ENCODE peak calls at places on chromosomes 11 and 22, in five cellular contexts. One of them, this sample, is unnamed.

GRCh38 chr11:27402450-27402849 is 39.4 kb upstream of the CCDC34 start:
- DNase-seq in T-helper 1 cell: no peak
- DNase-seq in iPS-NIHi11: no peak
- DNase-seq in right cardiac atrium: no peak
- DNase-seq in stimulated activated CD4-positive, alpha-beta T cell treated with anti-CD3 and anti-CD28 coated beads, Interleukin-2, amount 100 ng/mL, for 48 hours: no peak
- DNase-seq in this sample: no peak

GRCh38 chr22:43889366-43890253 is 2.2 kb downstream of the PNPLA5 start:
- DNase-seq in iPS-NIHi11: no peak
- DNase-seq in right cardiac atrium: no peak
- DNase-seq in T-helper 1 cell: no peak
- DNase-seq in stimulated activated CD4-positive, alpha-beta T cell treated with anti-CD3 and anti-CD28 coated beads, Interleukin-2, amount 100 ng/mL, for 48 hours: no peak
- DNase-seq in this sample: peak

GRCh38 chr11:3171931-3172560 is 6.9 kb upstream of the OSBPL5 start:
- DNase-seq in iPS-NIHi11: no peak
- DNase-seq in right cardiac atrium: no peak
- DNase-seq in stimulated activated CD4-positive, alpha-beta T cell treated with anti-CD3 and anti-CD28 coated beads, Interleukin-2, amount 100 ng/mL, for 48 hours: no peak
- DNase-seq in T-helper 1 cell: no peak
- DNase-seq in this sample: no peak

GRCh38 chr11:102347526-102348331 is 715 bp downstream of the BIRC2 start:
- DNase-seq in iPS-NIHi11: peak
- DNase-seq in stimulated activated CD4-positive, alpha-beta T cell treated with anti-CD3 and anti-CD28 coated beads, Interleukin-2, amount 100 ng/mL, for 48 hours: no peak
- DNase-seq in T-helper 1 cell: no peak
- DNase-seq in right cardiac atrium: no peak
- DNase-seq in this sample: peak

GRCh38 chr11:124759268-124760204 is 2.6 kb downstream of the ESAM start:
- DNase-seq in stimulated activated CD4-positive, alpha-beta T cell treated with anti-CD3 and anti-CD28 coated beads, Interleukin-2, amount 100 ng/mL, for 48 hours: no peak
- DNase-seq in T-helper 1 cell: no peak
- DNase-seq in iPS-NIHi11: no peak
- DNase-seq in right cardiac atrium: peak
- DNase-seq in this sample: peak

GRCh38 chr22:40001800-40002577 is 7.2 kb downstream of the FAM83F start:
- DNase-seq in right cardiac atrium: no peak
- DNase-seq in T-helper 1 cell: no peak
- DNase-seq in iPS-NIHi11: peak
- DNase-seq in stimulated activated CD4-positive, alpha-beta T cell treated with anti-CD3 and anti-CD28 coated beads, Interleukin-2, amount 100 ng/mL, for 48 hours: no peak
- DNase-seq in this sample: peak

GRCh38 chr11:13664351-13664750 is 4.1 kb upstream of the FAR1 start:
- DNase-seq in iPS-NIHi11: no peak
- DNase-seq in T-helper 1 cell: no peak
- DNase-seq in stimulated activated CD4-positive, alpha-beta T cell treated with anti-CD3 and anti-CD28 coated beads, Interleukin-2, amount 100 ng/mL, for 48 hours: no peak
- DNase-seq in right cardiac atrium: no peak
- DNase-seq in this sample: no peak

GRCh38 chr11:76004400-76004799 is 189.4 kb downstream of the UVRAG start:
- DNase-seq in T-helper 1 cell: no peak
- DNase-seq in stimulated activated CD4-positive, alpha-beta T cell treated with anti-CD3 and anti-CD28 coated beads, Interleukin-2, amount 100 ng/mL, for 48 hours: no peak
- DNase-seq in iPS-NIHi11: no peak
- DNase-seq in right cardiac atrium: no peak
- DNase-seq in this sample: no peak

GRCh38 chr11:111785076-111785475 is 18.9 kb upstream of the PPP2R1B start:
- DNase-seq in iPS-NIHi11: no peak
- DNase-seq in right cardiac atrium: no peak
- DNase-seq in stimulated activated CD4-positive, alpha-beta T cell treated with anti-CD3 and anti-CD28 coated beads, Interleukin-2, amount 100 ng/mL, for 48 hours: no peak
- DNase-seq in T-helper 1 cell: no peak
- DNase-seq in this sample: no peak

GRCh38 chr22:19972652-19973550 is 31.3 kb upstream of the TXNRD2 start:
- DNase-seq in right cardiac atrium: no peak
- DNase-seq in stimulated activated CD4-positive, alpha-beta T cell treated with anti-CD3 and anti-CD28 coated beads, Interleukin-2, amount 100 ng/mL, for 48 hours: no peak
- DNase-seq in iPS-NIHi11: peak
- DNase-seq in T-helper 1 cell: no peak
- DNase-seq in this sample: peak

GRCh38 chr11:34616830-34617504 is 3.9 kb upstream of the EHF start:
- DNase-seq in iPS-NIHi11: no peak
- DNase-seq in right cardiac atrium: peak
- DNase-seq in stimulated activated CD4-positive, alpha-beta T cell treated with anti-CD3 and anti-CD28 coated beads, Interleukin-2, amount 100 ng/mL, for 48 hours: no peak
- DNase-seq in T-helper 1 cell: no peak
- DNase-seq in this sample: no peak

GRCh38 chr11:10650630-10651029 is 42.9 kb downstream of the IRAG1 start:
- DNase-seq in iPS-NIHi11: no peak
- DNase-seq in T-helper 1 cell: no peak
- DNase-seq in right cardiac atrium: no peak
- DNase-seq in stimulated activated CD4-positive, alpha-beta T cell treated with anti-CD3 and anti-CD28 coated beads, Interleukin-2, amount 100 ng/mL, for 48 hours: no peak
- DNase-seq in this sample: no peak

GRCh38 chr11:111775024-111775710 is 9.0 kb upstream of the PPP2R1B start:
- DNase-seq in iPS-NIHi11: no peak
- DNase-seq in stimulated activated CD4-positive, alpha-beta T cell treated with anti-CD3 and anti-CD28 coated beads, Interleukin-2, amount 100 ng/mL, for 48 hours: no peak
- DNase-seq in T-helper 1 cell: no peak
- DNase-seq in right cardiac atrium: peak
- DNase-seq in this sample: no peak

GRCh38 chr22:38751422-38752346 is 4.1 kb downstream of the SUN2 start:
- DNase-seq in T-helper 1 cell: peak
- DNase-seq in stimulated activated CD4-positive, alpha-beta T cell treated with anti-CD3 and anti-CD28 coated beads, Interleukin-2, amount 100 ng/mL, for 48 hours: peak
- DNase-seq in iPS-NIHi11: no peak
- DNase-seq in right cardiac atrium: peak
- DNase-seq in this sample: no peak

GRCh38 chr11:38756537-38756936 is 2158.5 kb upstream of the RAG2 start:
- DNase-seq in T-helper 1 cell: no peak
- DNase-seq in stimulated activated CD4-positive, alpha-beta T cell treated with anti-CD3 and anti-CD28 coated beads, Interleukin-2, amount 100 ng/mL, for 48 hours: no peak
- DNase-seq in iPS-NIHi11: no peak
- DNase-seq in right cardiac atrium: no peak
- DNase-seq in this sample: no peak

GRCh38 chr11:17633279-17633986 is 85.9 kb upstream of the MYOD1 start:
- DNase-seq in right cardiac atrium: no peak
- DNase-seq in T-helper 1 cell: no peak
- DNase-seq in stimulated activated CD4-positive, alpha-beta T cell treated with anti-CD3 and anti-CD28 coated beads, Interleukin-2, amount 100 ng/mL, for 48 hours: no peak
- DNase-seq in iPS-NIHi11: no peak
- DNase-seq in this sample: peak

GRCh38 chr11:1078191-1078601 is 3.5 kb downstream of the MUC2 start:
- DNase-seq in T-helper 1 cell: peak
- DNase-seq in stimulated activated CD4-positive, alpha-beta T cell treated with anti-CD3 and anti-CD28 coated beads, Interleukin-2, amount 100 ng/mL, for 48 hours: no peak
- DNase-seq in iPS-NIHi11: peak
- DNase-seq in right cardiac atrium: peak
- DNase-seq in this sample: no peak

This sample was measured in H7.